ENCODE peak calls at places on chromosomes 5 and 9, in five cellular contexts. R is GM03348; G is memory B cell; H is activated naive CD4-positive, alpha-beta T cell; K is activated CD8-positive, alpha-beta memory T cell treated with anti-CD3 and anti-CD28 coated beads, Interleukin-2, amount 10 ng/mL, durations not matched to agents 7 days and 5 days. D is an unnamed sample.

GRCh38 chr9:71638627-71639026 is 129.7 kb downstream of the CEMIP2 start:
- DNase-seq in G (peak; percentile 11), K (peak; percentile 64), R (no peak), H (no peak), D (peak; percentile 67)

GRCh38 chr9:80114241-80114640 is 542.5 kb downstream of the TLE4 start:
- DNase-seq in R (no peak), H (no peak), K (no peak), G (no peak), D (no peak)

GRCh38 chr5:127934791-127935256 is 148.7 kb upstream of the SLC12A2 start:
- DNase-seq in H (no peak), G (no peak), R (peak; percentile 56), K (no peak), D (no peak)

GRCh38 chr5:3121813-3122212 is 370.3 kb upstream of the IRX2 start:
- DNase-seq in K (no peak), R (no peak), H (no peak), G (no peak), D (no peak)

GRCh38 chr5:73183491-73183891 is 10.5 kb downstream of the TMEM174 start:
- DNase-seq in G (no peak), H (no peak), K (no peak), R (no peak), D (no peak)

GRCh38 chr9:134010774-134011173 is 14.5 kb upstream of the BRD3OS start:
- DNase-seq in R (no peak), H (no peak), K (no peak), G (no peak), D (no peak)

GRCh38 chr5:111582962-111583669 is 70.8 kb upstream of the STARD4 start:
- DNase-seq in G (no peak), R (peak; percentile 74), K (no peak), H (no peak), D (no peak)

GRCh38 chr5:31824886-31825774 is 186.2 kb downstream of the PDZD2 start:
- DNase-seq in H (peak; percentile 6), R (peak; percentile 66), G (no peak), K (peak; percentile 51), D (peak; percentile 68)

GRCh38 chr9:108933231-108933630 is 693 bp downstream of the ELP1 start:
- DNase-seq in R (peak; percentile 36), K (no peak), H (no peak), G (no peak), D (no peak)

GRCh38 chr9:17833846-17834245 is 255.0 kb downstream of the SH3GL2 start:
- DNase-seq in K (no peak), R (no peak), G (no peak), H (no peak), D (no peak)

GRCh38 chr9:120413121-120414048 is 166.6 kb downstream of the CDK5RAP2 start:
- DNase-seq in K (no peak), H (no peak), G (no peak), R (no peak), D (no peak)

GRCh38 chr5:130109152-130109551 is 204.9 kb downstream of the CHSY3 start:
- DNase-seq in R (peak; percentile 39), K (no peak), H (no peak), G (no peak), D (no peak)

GRCh38 chr9:133708770-133709611 is 29.2 kb downstream of the SARDH start:
- DNase-seq in R (no peak), K (no peak), H (peak; percentile 32), G (no peak), D (peak; percentile 49)

GRCh38 chr5:149529463-149529862 is 21.8 kb downstream of the CSNK1A1 start:
- DNase-seq in H (no peak), R (no peak), K (no peak), G (no peak), D (peak; percentile 25)

GRCh38 chr9:135937521-135938489 is 23.4 kb downstream of the UBAC1 start:
- DNase-seq in R (no peak), K (no peak), H (no peak), G (no peak), D (no peak)

GRCh38 chr5:36744678-36745659 is 131.6 kb upstream of the NIPBL start:
- DNase-seq in K (peak; percentile 45), G (peak; percentile 35), R (peak; percentile 92), H (no peak), D (peak; percentile 72)

GRCh38 chr5:67244345-67244793 is 47.8 kb upstream of the CD180 start:
- DNase-seq in G (no peak), K (no peak), R (no peak), H (no peak), D (no peak)

GRCh38 chr9:121398374-121398773 is 28.3 kb upstream of the STOM start:
- DNase-seq in K (no peak), R (peak; percentile 78), H (no peak), G (no peak), D (no peak)